ENCODE peak calls at places on chromosomes 13 and 19, in eight cellular contexts. H is dermis microvascular lymphatic vessel endothelial cell; D is glomerular endothelial cell; T is HS-27A; J is stimulated activated CD4-positive, alpha-beta T cell treated with anti-CD3 and anti-CD28 coated beads, TNF-alpha, amount 100 ng/mL, for 48 hours; G is cardiac fibroblast; S is AG04449; Q is sciatic nerve. X is an unnamed sample.

GRCh38 chr13:95707442-95708389 is 30.8 kb downstream of the DNAJC3 start:
- DNase-seq in H (no peak), D (no peak), T (no peak), J (no peak), G (no peak), S (no peak), Q (no peak), X (no peak)

GRCh38 chr19:46115396-46116109 is 8.9 kb downstream of the IGFL3 start:
- DNase-seq in H (no peak), D (no peak), T (no peak), J (peak; percentile 57), G (peak; percentile 11), S (no peak), Q (no peak), X (no peak)

GRCh38 chr19:48858984-48859710 is 9.3 kb downstream of the PLEKHA4 start:
- DNase-seq in H (no peak), D (no peak), T (no peak), J (peak; percentile 84), G (no peak), S (no peak), Q (no peak), X (no peak)

GRCh38 chr19:40257096-40257517 is 28.0 kb downstream of the AKT2 start:
- DNase-seq in H (no peak), D (no peak), T (no peak), J (no peak), G (no peak), S (no peak), Q (no peak), X (no peak)

GRCh38 chr13:36006347-36006746 is 124.8 kb downstream of the DCLK1 start:
- DNase-seq in H (no peak), D (no peak), T (no peak), J (no peak), G (no peak), S (no peak), Q (no peak), X (no peak)

GRCh38 chr13:75021151-75021550 is 460.8 kb downstream of the TBC1D4 start:
- DNase-seq in H (no peak), D (no peak), T (no peak), J (no peak), G (no peak), S (no peak), Q (no peak), X (no peak)

GRCh38 chr13:62924395-62924794 is 1508.7 kb upstream of the PCDH20 start:
- DNase-seq in H (no peak), D (no peak), T (no peak), J (no peak), G (no peak), S (no peak), Q (no peak), X (no peak)

GRCh38 chr13:31749929-31750328 is 10.6 kb downstream of the RXFP2 start:
- DNase-seq in H (peak; percentile 77), D (peak; percentile 20), T (peak; percentile 67), J (no peak), G (peak; percentile 88), S (peak; percentile 89), Q (no peak), X (no peak)

GRCh38 chr13:107373551-107373950 is 805.6 kb upstream of the ARGLU1 start:
- DNase-seq in H (peak; percentile 90), D (peak; percentile 69), T (peak; percentile 61), J (no peak), G (peak; percentile 74), S (no peak), Q (no peak), X (no peak)

GRCh38 chr19:17678836-17679235 is 9.3 kb downstream of the UNC13A start:
- DNase-seq in H (no peak), D (no peak), T (no peak), J (no peak), G (no peak), S (no peak), Q (no peak), X (no peak)

GRCh38 chr13:75685239-75685697 is 49.1 kb downstream of the LMO7 start:
- DNase-seq in H (peak; percentile 48), D (no peak), T (no peak), J (no peak), G (peak; percentile 76), S (peak; percentile 84), Q (no peak), X (no peak)

GRCh38 chr13:107205318-107206112 is 637.6 kb upstream of the ARGLU1 start:
- DNase-seq in H (peak; percentile 79), D (no peak), T (no peak), J (peak; percentile 37), G (peak; percentile 75), S (no peak), Q (peak; percentile 82), X (no peak)

GRCh38 chr13:50459658-50460057 is 383.8 kb downstream of the DLEU7 start:
- DNase-seq in H (no peak), D (no peak), T (no peak), J (no peak), G (no peak), S (no peak), Q (no peak), X (no peak)

GRCh38 chr13:103236213-103236612 is 170.0 kb upstream of the SLC10A2 start:
- DNase-seq in H (no peak), D (no peak), T (no peak), J (no peak), G (peak; percentile 49), S (no peak), Q (no peak), X (no peak)

GRCh38 chr19:43719378-43719868 is 3.5 kb downstream of the IRGC start:
- DNase-seq in H (no peak), D (no peak), T (no peak), J (no peak), G (no peak), S (no peak), Q (no peak), X (peak; percentile 93)

GRCh38 chr13:36157475-36157874 is 26.3 kb upstream of the DCLK1 start:
- DNase-seq in H (no peak), D (no peak), T (no peak), J (no peak), G (no peak), S (no peak), Q (no peak), X (no peak)

GRCh38 chr13:106612688-106613087 is 44.8 kb upstream of the ARGLU1 start:
- DNase-seq in H (no peak), D (no peak), T (no peak), J (no peak), G (peak; percentile 78), S (no peak), Q (peak; percentile 90), X (no peak)

GRCh38 chr13:44759723-44760360 is 183.7 kb upstream of the TSC22D1 start:
- DNase-seq in H (no peak), D (no peak), T (no peak), J (no peak), G (no peak), S (no peak), Q (no peak), X (no peak)

GRCh38 chr13:90686438-90686837 is 661.0 kb upstream of the MIR17HG start:
- DNase-seq in H (peak; percentile 11), D (no peak), T (peak; percentile 35), J (no peak), G (peak; percentile 91), S (no peak), Q (no peak), X (no peak)

GRCh38 chr19:8135946-8136618 is 13.3 kb downstream of the FBN3 start:
- DNase-seq in H (no peak), D (no peak), T (no peak), J (no peak), G (no peak), S (no peak), Q (no peak), X (peak; percentile 91)

GRCh38 chr13:73635166-73635787 is 498.9 kb downstream of the KLF12 start:
- DNase-seq in H (no peak), D (no peak), T (no peak), J (no peak), G (no peak), S (no peak), Q (no peak), X (no peak)

GRCh38 chr13:106530907-106531520 is 4.4 kb downstream of the EFNB2 start:
- DNase-seq in H (peak; percentile 46), D (no peak), T (no peak), J (no peak), G (no peak), S (no peak), Q (no peak), X (no peak)

GRCh38 chr19:41997851-41998229 is 3.8 kb upstream of the ATP1A3 start:
- DNase-seq in H (no peak), D (no peak), T (no peak), J (no peak), G (no peak), S (no peak), Q (no peak), X (no peak)

GRCh38 chr13:99471231-99472202 is 29.8 kb upstream of the TM9SF2 start:
- DNase-seq in H (peak; percentile 53), D (peak; percentile 5), T (no peak), J (no peak), G (no peak), S (no peak), Q (no peak), X (no peak)

X was measured in chondrocyte.